ENCODE peak calls at places on chromosomes 1 and 21, in seven cellular contexts. E, L, B, R, I, J and S are unnamed samples.

GRCh38 chr1:187838335-187839293 is 1009.9 kb downstream of the PLA2G4A start:
- DNase-seq in E (no peak), L (no peak), B (no peak), R (no peak), I (peak), J (no peak), S (no peak)

GRCh38 chr21:46493828-46494227 is 35.1 kb downstream of the DIP2A start:
- DNase-seq in E (no peak), L (no peak), B (no peak), R (no peak), I (no peak), J (no peak), S (no peak)

GRCh38 chr21:46124926-46125845 is 27.3 kb downstream of the COL6A2 start:
- DNase-seq in E (no peak), L (peak), B (no peak), R (peak), I (no peak), J (peak), S (no peak)

GRCh38 chr21:31354604-31355443 is 10.8 kb upstream of the TIAM1 start:
- DNase-seq in E (peak), L (peak), B (no peak), R (no peak), I (peak), J (no peak), S (no peak)

GRCh38 chr1:198776602-198777029 is 137.8 kb downstream of the PTPRC start:
- DNase-seq in E (peak), L (no peak), B (no peak), R (peak), I (peak), J (peak), S (peak)

GRCh38 chr1:212020975-212021374 is 14.4 kb downstream of the INTS7 start:
- DNase-seq in E (no peak), L (no peak), B (no peak), R (no peak), I (no peak), J (no peak), S (no peak)

GRCh38 chr1:196114193-196114592 is 494.0 kb downstream of the KCNT2 start:
- DNase-seq in E (no peak), L (no peak), B (no peak), R (no peak), I (peak), J (no peak), S (no peak)

GRCh38 chr1:5099558-5099957 is 445.1 kb downstream of the AJAP1 start:
- DNase-seq in E (no peak), L (no peak), B (peak), R (no peak), I (no peak), J (no peak), S (no peak)

GRCh38 chr21:14325575-14325974 is 57.4 kb downstream of the HSPA13 start:
- DNase-seq in E (no peak), L (no peak), B (no peak), R (no peak), I (no peak), J (no peak), S (no peak)

GRCh38 chr1:193457676-193458075 is 271.3 kb upstream of the B3GALT2 start:
- DNase-seq in E (no peak), L (no peak), B (no peak), R (no peak), I (no peak), J (no peak), S (no peak)

GRCh38 chr1:73899311-73899710 is 298.7 kb downstream of the LRRIQ3 start:
- DNase-seq in E (no peak), L (no peak), B (no peak), R (no peak), I (no peak), J (no peak), S (no peak)

GRCh38 chr1:19232526-19232851 is 18.8 kb downstream of the EMC1 start:
- DNase-seq in E (no peak), L (no peak), B (no peak), R (no peak), I (no peak), J (no peak), S (no peak)

GRCh38 chr1:231216515-231216914 is 24.5 kb upstream of the GNPAT start:
- DNase-seq in E (no peak), L (no peak), B (peak), R (no peak), I (peak), J (no peak), S (no peak)

GRCh38 chr1:65489481-65489880 is 69.0 kb downstream of the LEPR start:
- DNase-seq in E (no peak), L (no peak), B (no peak), R (no peak), I (no peak), J (no peak), S (no peak)

GRCh38 chr1:100353988-100354387 is 1.7 kb downstream of the CDC14A start:
- DNase-seq in E (peak), L (no peak), B (no peak), R (no peak), I (peak), J (no peak), S (no peak)

GRCh38 chr1:9270290-9270900 is 22.3 kb upstream of the SPSB1 start:
- DNase-seq in E (no peak), L (no peak), B (peak), R (no peak), I (peak), J (peak), S (no peak)

GRCh38 chr21:41009398-41010177 is 158.4 kb upstream of the BACE2 start:
- DNase-seq in E (no peak), L (no peak), B (peak), R (no peak), I (no peak), J (no peak), S (no peak)

GRCh38 chr1:183877321-183877720 is 72.4 kb downstream of the RGL1 start:
- DNase-seq in E (peak), L (no peak), B (no peak), R (peak), I (no peak), J (peak), S (no peak)

GRCh38 chr1:95206514-95206913 is 27.5 kb upstream of the RWDD3 start:
- DNase-seq in E (no peak), L (no peak), B (no peak), R (no peak), I (no peak), J (no peak), S (no peak)

GRCh38 chr1:149936992-149937705 is 470 bp upstream of the MTMR11 start:
- DNase-seq in E (peak), L (no peak), B (no peak), R (no peak), I (peak), J (no peak), S (no peak)

GRCh38 chr21:38999148-38999547 is 184.1 kb downstream of the PSMG1 start:
- DNase-seq in E (no peak), L (no peak), B (no peak), R (no peak), I (no peak), J (no peak), S (no peak)

GRCh38 chr1:7383671-7384070 is 387.4 kb upstream of the VAMP3 start:
- DNase-seq in E (no peak), L (no peak), B (no peak), R (no peak), I (no peak), J (no peak), S (no peak)